ENCODE peak calls at places on chromosomes 5 and 9, in nine cellular contexts. P is kidney; E is MM.1S; T is colonic mucosa; I is adipocyte; S is IMR-90; O is CD4-positive, CD25-positive, alpha-beta regulatory T cell; U is gastrocnemius medialis; J is tibial nerve. C is an unnamed sample. For H3K4me1, the result is how much of the 10 kb centered on the place peaks cover.

GRCh38 chr5:96753848-96754247 is 53.9 kb downstream of the ERAP1 start:
- DNase-seq in O (no peak), P (no peak), T (no peak), E (no peak), S (no peak), J (no peak), U (no peak), I (no peak), C (no peak)

GRCh38 chr5:154371687-154372086 is 74.1 kb upstream of the SAP30L start:
- DNase-seq in S (peak), O (no peak), U (peak), J (peak), P (no peak), E (no peak), T (no peak), I (peak), C (no peak)

GRCh38 chr9:131480258-131480657 is 22.5 kb upstream of the POMT1 start:
- DNase-seq in U (no peak), O (no peak), P (no peak), J (no peak), S (no peak), I (no peak), T (no peak), E (peak), C (no peak)

GRCh38 chr5:40681351-40682311 is 1.9 kb downstream of the PTGER4 start:
- DNase-seq in J (no peak), U (no peak), E (no peak), S (no peak), T (peak), I (no peak), P (peak), O (peak), C (no peak)

GRCh38 chr9:297104-297794 is 82.6 kb downstream of the DOCK8 start:
- DNase-seq in T (peak), E (no peak), I (no peak), U (peak), O (no peak), J (no peak), S (no peak), P (no peak), C (no peak)

GRCh38 chr5:141135718-141136266 is 786 bp downstream of the PCDHB5 start:
- DNase-seq in S (no peak), P (no peak), E (no peak), J (no peak), O (no peak), T (no peak), U (no peak), I (no peak), C (no peak)

GRCh38 chr9:134800791-134801339 is 79.7 kb upstream of the FCN2 start:
- DNase-seq in J (no peak), S (no peak), I (no peak), E (no peak), U (peak), P (no peak), O (no peak), T (no peak), C (no peak)

GRCh38 chr9:110030632-110031031 is 177.3 kb downstream of the C9orf152 start:
- DNase-seq in T (no peak), P (no peak), U (no peak), E (no peak), J (no peak), S (peak), O (no peak), I (peak), C (no peak)

GRCh38 chr9:121541256-121541655 is 41.6 kb upstream of the GGTA1 start:
- DNase-seq in T (no peak), U (no peak), J (no peak), E (no peak), O (no peak), S (no peak), I (no peak), P (no peak), C (no peak)

GRCh38 chr9:124262596-124263045 is 4.9 kb downstream of the NEK6 start:
- DNase-seq in E (no peak), J (no peak), S (peak), O (no peak), P (no peak), T (no peak), I (peak), U (no peak), C (peak)
- H3K4me3 ChIP-seq in E (no peak), J (no peak), S (no peak), O (no peak), P (no peak), T (no peak), I (peak), U (no peak), C (no peak)

GRCh38 chr9:136058801-136059302 is 36.2 kb downstream of the NACC2 start:
- DNase-seq in J (no peak), P (no peak), E (no peak), O (no peak), U (peak), T (no peak), I (no peak), S (no peak), C (no peak)
- H3K4me1 ChIP-seq in J (under half), P (under half), E (under half), O (under half), U (under half), T (under half), I (under half), S (under half), C (under half)

GRCh38 chr5:142213077-142213476 is 104.5 kb downstream of the NDFIP1 start:
- DNase-seq in E (no peak), P (no peak), J (no peak), U (no peak), O (no peak), S (no peak), I (no peak), T (no peak), C (no peak)

GRCh38 chr5:142211918-142212317 is 103.3 kb downstream of the NDFIP1 start:
- DNase-seq in J (no peak), S (no peak), P (no peak), I (no peak), O (no peak), T (no peak), U (no peak), E (no peak), C (no peak)

GRCh38 chr5:142211013-142211412 is 102.4 kb downstream of the NDFIP1 start:
- DNase-seq in E (no peak), J (no peak), T (no peak), I (no peak), P (no peak), O (no peak), S (no peak), U (no peak), C (no peak)

GRCh38 chr5:142219146-142219545 is 105.7 kb downstream of the SPRY4 start:
- DNase-seq in I (no peak), U (no peak), S (no peak), E (no peak), P (no peak), O (no peak), J (no peak), T (no peak), C (no peak)

DNA sequence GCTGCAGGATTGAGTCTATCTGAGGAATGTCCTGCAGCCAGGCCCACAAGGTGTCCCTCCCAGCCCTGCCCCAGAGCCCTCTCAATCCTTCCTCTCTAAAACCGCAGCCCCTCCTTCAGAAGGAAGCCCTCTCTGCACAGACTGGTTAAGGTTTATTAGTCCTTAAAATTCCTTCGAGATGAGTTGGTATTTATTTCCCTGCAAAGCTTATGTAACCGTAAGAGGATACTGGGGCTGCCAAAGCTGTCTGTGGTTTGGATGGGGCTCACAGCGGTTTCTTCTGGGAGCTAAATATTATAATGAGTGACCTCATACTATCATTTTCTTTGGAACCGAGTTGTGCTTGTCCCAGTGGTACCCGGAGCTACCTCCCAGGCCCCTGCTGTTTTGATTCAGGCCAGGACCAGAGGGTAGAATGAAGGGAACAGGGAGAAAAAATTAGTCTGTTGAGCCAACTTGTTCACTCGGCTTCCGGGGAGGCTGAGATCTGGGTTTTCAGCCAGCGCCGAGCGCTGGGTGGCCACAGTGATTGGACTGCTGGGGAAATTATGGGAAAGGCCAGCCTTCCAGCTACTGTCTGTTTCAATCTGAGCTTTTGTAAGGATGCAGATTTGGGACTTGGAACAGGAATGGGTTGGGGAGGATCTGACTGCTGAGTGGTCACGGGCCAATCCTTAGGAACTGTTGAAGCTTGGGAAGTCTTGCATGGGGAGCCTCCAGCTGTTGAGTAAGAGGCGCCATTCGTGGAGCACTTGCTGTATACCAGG is 107.5 kb downstream of the NDFIP1 start:
- DNase-seq in I (peak), U (peak), P (peak), J (peak), S (peak), T (peak), O (no peak), E (no peak), C (no peak)
- H3K4me3 ChIP-seq in I (peak), U (no peak), P (no peak), J (no peak), S (no peak), T (no peak), O (no peak), E (no peak), C (no peak)

GRCh38 chr5:68344447-68345111 is 129.0 kb downstream of the PIK3R1 start:
- DNase-seq in J (no peak), T (no peak), U (peak), E (peak), O (no peak), S (peak), I (peak), P (no peak), C (no peak)
- H3K4me1 ChIP-seq in J (under half), T (under half), U (under half), E (under half), O (under half), S (under half), I (under half), P (under half), C (under half)

C was measured in HAP-1.